ENCODE peak calls at places on chromosomes 12 and 14, in four cellular contexts. D is endothelial cell, S is GM10248, T is fibroblast of pulmonary artery. E is an unnamed sample.

GRCh38 chr14:55383039-55383438 is 28.6 kb downstream of the ATG14 start:
- DNase-seq in S (no peak), D (no peak), T (no peak), E (no peak)

GRCh38 chr12:132827763-132828703 is 636 bp downstream of the GOLGA3 start:
- DNase-seq in S (peak), T (peak), D (peak), E (peak)

GRCh38 chr12:88624911-88625310 is 44.6 kb upstream of the KITLG start:
- DNase-seq in D (no peak), S (no peak), T (peak), E (no peak)

GRCh38 chr12:3922033-3922432 is 48.8 kb upstream of the PARP11 start:
- DNase-seq in T (no peak), D (no peak), S (no peak), E (no peak)

GRCh38 chr14:90499121-90499520 is 102.3 kb downstream of the CALM1 start:
- DNase-seq in T (no peak), D (no peak), S (no peak), E (no peak)

GRCh38 chr12:109523071-109523470 is 45.6 kb downstream of the UBE3B start:
- DNase-seq in T (no peak), S (no peak), D (no peak), E (no peak)

GRCh38 chr12:68121143-68121542 is 38.4 kb downstream of the IFNG start:
- DNase-seq in S (no peak), T (no peak), D (no peak), E (no peak)

GRCh38 chr14:76456200-76456599 is 80.3 kb downstream of the ESRRB start:
- DNase-seq in T (peak), D (peak), S (peak), E (peak)

GRCh38 chr12:50753232-50753769 is 10.6 kb upstream of the ATF1 start:
- DNase-seq in D (no peak), S (no peak), T (no peak), E (no peak)

GRCh38 chr12:105910030-105910429 is 228.7 kb downstream of the NUAK1 start:
- DNase-seq in T (no peak), S (no peak), D (no peak), E (no peak)

GRCh38 chr12:47396902-47397663 is 308.7 kb downstream of the RPAP3 start:
- DNase-seq in T (no peak), D (no peak), S (no peak), E (no peak)

GRCh38 chr12:52417742-52418141 is 11.6 kb upstream of the KRT82 start:
- DNase-seq in T (no peak), D (no peak), S (no peak), E (no peak)

GRCh38 chr12:90129369-90130030 is 420.9 kb upstream of the ATP2B1 start:
- DNase-seq in T (no peak), D (no peak), S (no peak), E (no peak)

GRCh38 chr14:90388437-90388836 is 8.4 kb upstream of the CALM1 start:
- DNase-seq in D (no peak), S (no peak), T (peak), E (no peak)

GRCh38 chr14:92241966-92242365 is 81.0 kb upstream of the SLC24A4 start:
- DNase-seq in S (no peak), D (no peak), T (no peak), E (no peak)

GRCh38 chr14:24337824-24338175 is 2.0 kb downstream of the RIPK3 start:
- DNase-seq in D (no peak), S (no peak), T (no peak), E (no peak)

GRCh38 chr12:106137456-106138278 is 1.1 kb downstream of the NUAK1 start:
- DNase-seq in S (no peak), T (no peak), D (peak), E (no peak)

GRCh38 chr14:75044322-75044721 is 6.9 kb downstream of the MLH3 start:
- DNase-seq in S (no peak), T (peak), D (no peak), E (no peak)

GRCh38 chr12:77031745-77032144 is 33.6 kb downstream of the E2F7 start:
- DNase-seq in D (no peak), T (peak), S (no peak), E (no peak)

GRCh38 chr12:112950701-112951100 is 12.4 kb downstream of the OAS3 start:
- DNase-seq in T (no peak), D (no peak), S (no peak), E (no peak)

GRCh38 chr12:3490848-3491382 is at the start of gene PRMT8:
- DNase-seq in S (no peak), D (peak), T (no peak), E (peak)

GRCh38 chr12:111170559-111170958 is 198.3 kb downstream of the PHETA1 start:
- DNase-seq in S (no peak), D (no peak), T (no peak), E (no peak)

GRCh38 chr12:6334940-6335450 is 6.9 kb downstream of the TNFRSF1A start:
- DNase-seq in S (no peak), D (no peak), T (no peak), E (no peak)

GRCh38 chr12:94148841-94149780 is 734 bp downstream of the PLXNC1 start:
- DNase-seq in D (peak), T (peak), S (peak), E (peak)

GRCh38 chr12:2396448-2396871 is 343.7 kb downstream of the CACNA1C start:
- DNase-seq in T (peak), S (no peak), D (no peak), E (no peak)

GRCh38 chr12:70741266-70741665 is 104.0 kb upstream of the PTPRB start:
- DNase-seq in S (no peak), T (no peak), D (no peak), E (no peak)

GRCh38 chr12:130566446-130567155 is 149.5 kb downstream of the RIMBP2 start:
- DNase-seq in T (no peak), S (no peak), D (no peak), E (no peak)

GRCh38 chr14:93086441-93087055 is 29.2 kb downstream of the ITPK1 start:
- DNase-seq in D (no peak), T (no peak), S (no peak), E (peak)

GRCh38 chr14:58919262-58919661 is 269.2 kb upstream of the DAAM1 start:
- DNase-seq in S (no peak), D (no peak), T (no peak), E (no peak)

DNA sequence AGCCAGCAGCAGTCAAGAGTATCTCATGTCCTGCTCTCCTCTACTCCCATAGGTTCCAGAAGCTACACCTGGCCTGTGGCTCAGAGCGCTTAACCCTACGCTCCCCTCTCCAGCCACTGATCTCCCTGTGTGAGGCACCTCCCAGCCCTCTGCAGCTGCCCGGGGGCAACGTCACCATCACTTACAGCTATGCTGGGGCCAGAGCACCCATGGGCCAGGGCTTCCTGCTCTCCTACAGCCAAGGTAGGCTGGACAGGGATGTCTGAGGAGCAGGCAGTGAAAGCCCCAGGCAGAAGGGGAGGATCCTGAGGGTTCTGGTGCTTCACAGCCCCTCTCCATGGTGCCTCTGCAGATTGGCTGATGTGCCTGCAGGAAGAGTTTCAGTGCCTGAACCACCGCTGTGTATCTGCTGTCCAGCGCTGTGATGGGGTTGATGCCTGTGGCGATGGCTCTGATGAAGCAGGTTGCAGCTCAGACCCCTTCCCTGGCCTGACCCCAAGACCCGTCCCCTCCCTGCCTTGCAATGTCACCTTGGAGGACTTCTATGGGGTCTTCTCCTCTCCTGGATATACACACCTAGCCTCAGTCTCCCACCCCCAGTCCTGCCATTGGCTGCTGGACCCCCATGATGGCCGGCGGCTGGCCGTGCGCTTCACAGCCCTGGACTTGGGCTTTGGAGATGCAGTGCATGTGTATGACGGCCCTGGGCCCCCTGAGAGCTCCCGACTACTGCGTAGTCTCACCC is 3.6 kb downstream of the LRP10 start:
- DNase-seq in S (no peak), D (no peak), T (no peak), E (no peak)
- TF ChIP-seq CTCF in S (no peak), D (no peak), T (no peak), E (no peak)

DNA sequence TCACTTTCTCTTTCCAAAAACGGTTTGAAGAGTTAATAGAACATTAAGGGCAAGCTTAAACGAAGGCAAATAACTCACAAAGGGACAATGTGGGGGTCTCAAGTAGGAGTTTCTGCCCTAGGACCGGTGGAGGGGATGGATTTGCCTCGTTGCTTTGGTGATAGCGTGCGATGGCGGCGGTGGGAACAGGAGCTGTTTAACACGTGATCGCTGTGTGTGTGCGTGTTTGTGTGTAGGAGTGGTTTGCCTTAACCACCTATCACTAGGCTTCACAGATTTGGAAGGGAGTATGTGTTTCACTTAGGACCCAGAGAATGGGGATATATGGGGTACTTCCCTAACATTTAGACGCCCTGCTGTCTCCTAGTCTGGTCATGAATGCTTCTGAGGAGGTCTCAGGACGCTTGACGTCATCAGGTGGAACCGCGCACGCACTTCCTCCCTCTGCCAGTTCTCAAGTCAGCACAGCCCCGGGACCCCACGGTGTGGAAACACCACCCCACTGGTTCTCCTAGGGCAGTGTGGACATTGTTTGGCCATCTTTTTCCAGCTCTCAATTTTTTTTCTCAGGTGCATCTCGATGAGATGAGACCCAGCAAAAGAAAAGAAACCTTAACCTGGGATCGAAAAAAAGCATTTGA is 231.2 kb downstream of the ATP23 start:
- DNase-seq in D (no peak), T (no peak), S (no peak), E (no peak)
- TF ChIP-seq CTCF in D (no peak), T (no peak), S (no peak), E (no peak)

GRCh38 chr14:52119030-52119429 is 50.2 kb upstream of the NID2 start:
- DNase-seq in D (no peak), T (no peak), S (no peak), E (no peak)

GRCh38 chr14:52121441-52121840 is 52.6 kb upstream of the NID2 start:
- DNase-seq in S (no peak), T (no peak), D (no peak), E (no peak)

GRCh38 chr14:52125885-52126284 is 57.0 kb upstream of the NID2 start:
- DNase-seq in D (no peak), T (no peak), S (no peak), E (no peak)

GRCh38 chr14:52129733-52130132 is 60.9 kb upstream of the NID2 start:
- DNase-seq in T (no peak), S (no peak), D (no peak), E (no peak)

DNA sequence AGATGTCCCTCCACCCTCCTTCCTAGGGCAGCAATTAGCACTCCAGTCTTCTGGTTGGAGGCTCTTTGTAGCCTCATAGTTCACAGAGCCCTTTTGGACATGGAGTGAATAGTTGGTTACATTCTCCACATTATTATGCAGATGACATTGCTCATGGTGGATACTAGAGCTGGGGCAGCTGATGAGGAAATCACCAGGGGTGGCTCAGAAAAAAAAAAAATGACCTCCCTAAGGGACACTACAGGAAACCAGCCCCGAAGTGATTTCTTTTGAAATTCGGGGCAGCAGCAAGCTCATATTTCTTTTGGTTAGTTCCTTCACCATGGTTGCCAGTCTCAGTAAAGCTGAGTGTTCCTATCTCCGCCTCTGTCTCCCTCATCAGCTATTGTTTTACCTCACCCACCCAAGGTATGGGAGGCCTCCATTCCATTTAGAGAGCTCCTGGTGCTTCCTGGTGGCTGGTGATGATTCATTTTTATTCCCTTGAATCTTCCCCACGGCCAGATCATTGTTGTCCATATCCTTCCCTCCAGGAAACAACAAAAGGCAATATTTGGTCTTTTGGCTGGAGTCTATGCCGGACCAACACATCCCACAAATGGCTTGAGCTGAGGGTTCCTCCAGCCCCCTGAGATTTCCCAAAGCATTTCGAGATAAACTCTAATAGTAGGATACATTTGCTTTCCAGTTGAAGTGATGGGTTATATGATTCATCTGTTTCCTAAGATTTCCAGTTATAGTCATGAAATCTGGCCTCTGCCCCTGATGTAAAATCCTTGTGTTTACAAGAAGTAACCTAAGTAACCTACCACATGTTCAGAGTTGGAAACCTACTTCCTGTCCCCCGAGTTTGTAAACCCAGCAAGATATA is 56.2 kb upstream of the NID2 start:
- DNase-seq in D (no peak), S (no peak), T (peak), E (no peak)
- TF ChIP-seq CTCF in D (no peak), S (no peak), T (no peak), E (no peak)

DNA sequence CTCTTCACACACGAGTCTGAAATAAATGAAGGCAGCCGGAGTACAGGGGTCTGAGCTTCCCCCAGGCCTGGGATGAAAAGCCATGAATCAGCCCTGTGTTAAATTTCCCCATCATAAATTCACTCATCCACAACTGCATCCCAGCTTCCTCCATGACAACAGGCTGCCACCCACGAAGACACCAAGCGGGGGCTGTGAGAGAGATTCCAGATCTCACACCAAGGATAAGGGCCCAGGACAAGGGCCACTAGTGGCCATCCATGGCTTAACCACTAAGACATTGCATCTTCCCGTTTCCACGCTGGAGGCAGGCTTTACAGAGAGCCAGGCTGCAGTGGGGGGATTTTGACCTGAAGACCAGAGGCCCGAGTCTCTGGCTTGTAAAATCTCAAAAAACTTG is 94.0 kb upstream of the NCOR2 start:
- DNase-seq in T (no peak), D (no peak), S (no peak), E (no peak)
- TF ChIP-seq CTCF in T (no peak), D (no peak), S (no peak), E (no peak)

E was measured in GM13977.